ENCODE peak calls at places on chromosome 16, in nine cellular contexts. One of them, this sample, is unnamed.

GRCh38 chr16:81552743-81553079 is 108.1 kb downstream of the CMIP start:
- DNase-seq in AG04450: no peak
- DNase-seq in A549: no peak
- DNase-seq in activated CD4-positive, CD25-positive, alpha-beta regulatory T cell: no peak
- DNase-seq in H9: no peak
- DNase-seq in COLO829: no peak
- DNase-seq in hippocampal formation: no peak
- DNase-seq in stimulated activated CD8-positive, alpha-beta memory T cell treated with anti-CD3 and anti-CD28 coated beads, Interleukin-7, amount 100 ng/mL, for 48 hours: no peak
- DNase-seq in hepatocyte: no peak
- DNase-seq in this sample: no peak

GRCh38 chr16:12917653-12918052 is 16.3 kb downstream of the SHISA9 start:
- DNase-seq in AG04450: no peak
- DNase-seq in A549: peak
- DNase-seq in activated CD4-positive, CD25-positive, alpha-beta regulatory T cell: no peak
- DNase-seq in H9: no peak
- DNase-seq in COLO829: no peak
- DNase-seq in hippocampal formation: no peak
- DNase-seq in stimulated activated CD8-positive, alpha-beta memory T cell treated with anti-CD3 and anti-CD28 coated beads, Interleukin-7, amount 100 ng/mL, for 48 hours: no peak
- DNase-seq in hepatocyte: no peak
- DNase-seq in this sample: no peak

GRCh38 chr16:82639666-82640336 is 13.0 kb downstream of the CDH13 start:
- DNase-seq in AG04450: no peak
- DNase-seq in A549: peak
- DNase-seq in activated CD4-positive, CD25-positive, alpha-beta regulatory T cell: no peak
- DNase-seq in H9: peak
- DNase-seq in COLO829: peak
- DNase-seq in hippocampal formation: peak
- DNase-seq in stimulated activated CD8-positive, alpha-beta memory T cell treated with anti-CD3 and anti-CD28 coated beads, Interleukin-7, amount 100 ng/mL, for 48 hours: peak
- DNase-seq in hepatocyte: peak
- DNase-seq in this sample: no peak

GRCh38 chr16:22664561-22664997 is 149.4 kb upstream of the HS3ST2 start:
- DNase-seq in AG04450: no peak
- DNase-seq in A549: no peak
- DNase-seq in activated CD4-positive, CD25-positive, alpha-beta regulatory T cell: no peak
- DNase-seq in H9: peak
- DNase-seq in COLO829: no peak
- DNase-seq in hippocampal formation: no peak
- DNase-seq in stimulated activated CD8-positive, alpha-beta memory T cell treated with anti-CD3 and anti-CD28 coated beads, Interleukin-7, amount 100 ng/mL, for 48 hours: no peak
- DNase-seq in hepatocyte: no peak
- DNase-seq in this sample: no peak

GRCh38 chr16:57235128-57236092 is 9.6 kb upstream of the ARL2BP start:
- DNase-seq in AG04450: peak
- DNase-seq in A549: no peak
- DNase-seq in activated CD4-positive, CD25-positive, alpha-beta regulatory T cell: no peak
- DNase-seq in H9: no peak
- DNase-seq in COLO829: no peak
- DNase-seq in hippocampal formation: no peak
- DNase-seq in stimulated activated CD8-positive, alpha-beta memory T cell treated with anti-CD3 and anti-CD28 coated beads, Interleukin-7, amount 100 ng/mL, for 48 hours: peak
- DNase-seq in hepatocyte: peak
- DNase-seq in this sample: no peak

GRCh38 chr16:57477531-57478202 is 8.6 kb downstream of the DOK4 start:
- DNase-seq in AG04450: no peak
- DNase-seq in A549: no peak
- DNase-seq in activated CD4-positive, CD25-positive, alpha-beta regulatory T cell: no peak
- DNase-seq in H9: no peak
- DNase-seq in COLO829: no peak
- DNase-seq in hippocampal formation: no peak
- DNase-seq in stimulated activated CD8-positive, alpha-beta memory T cell treated with anti-CD3 and anti-CD28 coated beads, Interleukin-7, amount 100 ng/mL, for 48 hours: no peak
- DNase-seq in hepatocyte: no peak
- DNase-seq in this sample: no peak

GRCh38 chr16:23464196-23464595 is 11.2 kb upstream of the COG7 start:
- DNase-seq in AG04450: no peak
- DNase-seq in A549: no peak
- DNase-seq in activated CD4-positive, CD25-positive, alpha-beta regulatory T cell: no peak
- DNase-seq in H9: no peak
- DNase-seq in COLO829: peak
- DNase-seq in hippocampal formation: peak
- DNase-seq in stimulated activated CD8-positive, alpha-beta memory T cell treated with anti-CD3 and anti-CD28 coated beads, Interleukin-7, amount 100 ng/mL, for 48 hours: no peak
- DNase-seq in hepatocyte: no peak
- DNase-seq in this sample: no peak

GRCh38 chr16:58249780-58250478 is 44.9 kb downstream of the PRSS54 start:
- DNase-seq in AG04450: no peak
- DNase-seq in A549: peak
- DNase-seq in activated CD4-positive, CD25-positive, alpha-beta regulatory T cell: peak
- DNase-seq in H9: peak
- DNase-seq in COLO829: peak
- DNase-seq in hippocampal formation: peak
- DNase-seq in stimulated activated CD8-positive, alpha-beta memory T cell treated with anti-CD3 and anti-CD28 coated beads, Interleukin-7, amount 100 ng/mL, for 48 hours: peak
- DNase-seq in hepatocyte: peak
- DNase-seq in this sample: peak

GRCh38 chr16:81429045-81429521 is 15.5 kb upstream of the CMIP start:
- DNase-seq in AG04450: no peak
- DNase-seq in A549: peak
- DNase-seq in activated CD4-positive, CD25-positive, alpha-beta regulatory T cell: no peak
- DNase-seq in H9: peak
- DNase-seq in COLO829: no peak
- DNase-seq in hippocampal formation: no peak
- DNase-seq in stimulated activated CD8-positive, alpha-beta memory T cell treated with anti-CD3 and anti-CD28 coated beads, Interleukin-7, amount 100 ng/mL, for 48 hours: no peak
- DNase-seq in hepatocyte: no peak
- DNase-seq in this sample: no peak

GRCh38 chr16:60771138-60771537 is 1265.1 kb downstream of the CDH8 start:
- DNase-seq in AG04450: no peak
- DNase-seq in A549: no peak
- DNase-seq in activated CD4-positive, CD25-positive, alpha-beta regulatory T cell: no peak
- DNase-seq in H9: no peak
- DNase-seq in COLO829: no peak
- DNase-seq in hippocampal formation: no peak
- DNase-seq in stimulated activated CD8-positive, alpha-beta memory T cell treated with anti-CD3 and anti-CD28 coated beads, Interleukin-7, amount 100 ng/mL, for 48 hours: no peak
- DNase-seq in hepatocyte: no peak
- DNase-seq in this sample: no peak

GRCh38 chr16:3830625-3831254 is 49.8 kb downstream of the CREBBP start:
- DNase-seq in AG04450: no peak
- DNase-seq in A549: no peak
- DNase-seq in activated CD4-positive, CD25-positive, alpha-beta regulatory T cell: no peak
- DNase-seq in H9: no peak
- DNase-seq in COLO829: no peak
- DNase-seq in hippocampal formation: no peak
- DNase-seq in stimulated activated CD8-positive, alpha-beta memory T cell treated with anti-CD3 and anti-CD28 coated beads, Interleukin-7, amount 100 ng/mL, for 48 hours: no peak
- DNase-seq in hepatocyte: no peak
- DNase-seq in this sample: no peak

GRCh38 chr16:19119564-19119963 is 5.8 kb downstream of the ITPRIPL2 start:
- DNase-seq in AG04450: peak
- DNase-seq in A549: no peak
- DNase-seq in activated CD4-positive, CD25-positive, alpha-beta regulatory T cell: no peak
- DNase-seq in H9: no peak
- DNase-seq in COLO829: no peak
- DNase-seq in hippocampal formation: no peak
- DNase-seq in stimulated activated CD8-positive, alpha-beta memory T cell treated with anti-CD3 and anti-CD28 coated beads, Interleukin-7, amount 100 ng/mL, for 48 hours: no peak
- DNase-seq in hepatocyte: no peak
- DNase-seq in this sample: no peak

GRCh38 chr16:54430491-54431030 is 144.0 kb upstream of the IRX3 start:
- DNase-seq in AG04450: no peak
- DNase-seq in A549: no peak
- DNase-seq in activated CD4-positive, CD25-positive, alpha-beta regulatory T cell: no peak
- DNase-seq in H9: no peak
- DNase-seq in COLO829: no peak
- DNase-seq in hippocampal formation: no peak
- DNase-seq in stimulated activated CD8-positive, alpha-beta memory T cell treated with anti-CD3 and anti-CD28 coated beads, Interleukin-7, amount 100 ng/mL, for 48 hours: no peak
- DNase-seq in hepatocyte: peak
- DNase-seq in this sample: no peak

GRCh38 chr16:89318871-89319627 is 101.5 kb downstream of the ZNF778 start:
- DNase-seq in AG04450: no peak
- DNase-seq in A549: no peak
- DNase-seq in activated CD4-positive, CD25-positive, alpha-beta regulatory T cell: no peak
- DNase-seq in H9: no peak
- DNase-seq in COLO829: no peak
- DNase-seq in hippocampal formation: no peak
- DNase-seq in stimulated activated CD8-positive, alpha-beta memory T cell treated with anti-CD3 and anti-CD28 coated beads, Interleukin-7, amount 100 ng/mL, for 48 hours: no peak
- DNase-seq in hepatocyte: no peak
- DNase-seq in this sample: no peak

GRCh38 chr16:11499295-11500089 is 87.2 kb downstream of the LITAF start:
- DNase-seq in AG04450: no peak
- DNase-seq in A549: peak
- DNase-seq in activated CD4-positive, CD25-positive, alpha-beta regulatory T cell: no peak
- DNase-seq in H9: no peak
- DNase-seq in COLO829: no peak
- DNase-seq in hippocampal formation: no peak
- DNase-seq in stimulated activated CD8-positive, alpha-beta memory T cell treated with anti-CD3 and anti-CD28 coated beads, Interleukin-7, amount 100 ng/mL, for 48 hours: no peak
- DNase-seq in hepatocyte: no peak
- DNase-seq in this sample: no peak

GRCh38 chr16:56662357-56663354 is 4.9 kb downstream of the MT1F start:
- DNase-seq in AG04450: no peak
- DNase-seq in A549: no peak
- DNase-seq in activated CD4-positive, CD25-positive, alpha-beta regulatory T cell: peak
- DNase-seq in H9: peak
- DNase-seq in COLO829: no peak
- DNase-seq in hippocampal formation: no peak
- DNase-seq in stimulated activated CD8-positive, alpha-beta memory T cell treated with anti-CD3 and anti-CD28 coated beads, Interleukin-7, amount 100 ng/mL, for 48 hours: peak
- DNase-seq in hepatocyte: no peak
- DNase-seq in this sample: no peak

GRCh38 chr16:31135535-31136286 is at the start of gene PRSS8:
- DNase-seq in AG04450: no peak
- DNase-seq in A549: no peak
- DNase-seq in activated CD4-positive, CD25-positive, alpha-beta regulatory T cell: no peak
- DNase-seq in H9: peak
- DNase-seq in COLO829: no peak
- DNase-seq in hippocampal formation: no peak
- DNase-seq in stimulated activated CD8-positive, alpha-beta memory T cell treated with anti-CD3 and anti-CD28 coated beads, Interleukin-7, amount 100 ng/mL, for 48 hours: no peak
- DNase-seq in hepatocyte: peak
- DNase-seq in this sample: no peak